ENCODE peak calls at places on chromosome X, in nine cellular contexts. Y, N, Q, V, F, I, G, M and E are unnamed samples.
A peak's percentile ranks its signal among the peaks of the same experiment; 100 is the strongest.

GRCh38 chrX:57070185-57070984 is 51.0 kb downstream of the SPIN2B start:
- DNase-seq in Y (no peak), N (no peak), Q (no peak), V (no peak), F (peak; percentile 75), I (no peak), G (no peak), M (no peak), E (no peak)

GRCh38 chrX:54452920-54453319 is 12.7 kb downstream of the TSR2 start:
- DNase-seq in Y (peak; percentile 25), N (no peak), Q (no peak), V (no peak), F (no peak), I (no peak), G (peak; percentile 9), M (no peak), E (no peak)

GRCh38 chrX:68112321-68112720 is 321.0 kb downstream of the OPHN1 start:
- DNase-seq in Y (peak; percentile 45), N (no peak), Q (no peak), V (no peak), F (no peak), I (peak; percentile 59), G (no peak), M (no peak), E (no peak)

GRCh38 chrX:139113682-139114081 is 402.2 kb upstream of the FGF13 start:
- DNase-seq in Y (peak; percentile 75), N (no peak), Q (no peak), V (no peak), F (no peak), I (peak; percentile 1), G (no peak), M (no peak), E (no peak)

GRCh38 chrX:119753639-119754257 is 4.6 kb upstream of the SOWAHD start:
- DNase-seq in Y (peak; percentile 75), N (peak; percentile 54), Q (no peak), V (no peak), F (no peak), I (peak; percentile 17), G (peak; percentile 36), M (no peak), E (no peak)

GRCh38 chrX:9482408-9482807 is 17.6 kb downstream of the TBL1X start:
- DNase-seq in Y (no peak), N (no peak), Q (no peak), V (no peak), F (no peak), I (no peak), G (no peak), M (no peak), E (no peak)

GRCh38 chrX:68658530-68658929 is 11.1 kb downstream of the STARD8 start:
- DNase-seq in Y (no peak), N (no peak), Q (no peak), V (no peak), F (no peak), I (no peak), G (no peak), M (no peak), E (no peak)

GRCh38 chrX:56751071-56751470 is 22.0 kb downstream of the NBDY start:
- DNase-seq in Y (peak; percentile 12), N (no peak), Q (no peak), V (no peak), F (no peak), I (no peak), G (peak; percentile 29), M (no peak), E (no peak)

GRCh38 chrX:46258356-46258755 is 286.9 kb downstream of the ZNF674 start:
- DNase-seq in Y (peak; percentile 72), N (no peak), Q (no peak), V (no peak), F (no peak), I (no peak), G (no peak), M (no peak), E (no peak)

GRCh38 chrX:107470971-107471370 is 21.5 kb downstream of the FRMPD3 start:
- DNase-seq in Y (no peak), N (no peak), Q (no peak), V (no peak), F (no peak), I (no peak), G (no peak), M (no peak), E (no peak)

GRCh38 chrX:41384041-41384705 is 50.2 kb downstream of the DDX3X start:
- DNase-seq in Y (peak; percentile 89), N (peak; percentile 81), Q (peak; percentile 34), V (peak; percentile 80), F (peak; percentile 89), I (peak; percentile 26), G (peak; percentile 71), M (peak; percentile 31), E (no peak)

GRCh38 chrX:101429934-101430333 is 21.9 kb downstream of the HNRNPH2 start:
- DNase-seq in Y (peak; percentile 69), N (no peak), Q (no peak), V (no peak), F (no peak), I (no peak), G (peak; percentile 34), M (no peak), E (no peak)

GRCh38 chrX:14013074-14013473 is 16.6 kb downstream of the GEMIN8 start:
- DNase-seq in Y (no peak), N (no peak), Q (no peak), V (no peak), F (no peak), I (peak; percentile 3), G (peak; percentile 34), M (no peak), E (no peak)

GRCh38 chrX:108399427-108400165 is 38.6 kb downstream of the COL4A6 start:
- DNase-seq in Y (peak; percentile 78), N (no peak), Q (no peak), V (no peak), F (no peak), I (no peak), G (peak; percentile 4), M (no peak), E (peak; percentile 0)

GRCh38 chrX:55710701-55711100 is 6.8 kb upstream of the RRAGB start:
- DNase-seq in Y (peak; percentile 94), N (no peak), Q (no peak), V (no peak), F (no peak), I (no peak), G (peak; percentile 66), M (no peak), E (peak; percentile 47)

GRCh38 chrX:53481093-53481492 is 46.9 kb upstream of the HSD17B10 start:
- DNase-seq in Y (no peak), N (peak; percentile 15), Q (no peak), V (peak; percentile 26), F (no peak), I (no peak), G (no peak), M (no peak), E (no peak)

GRCh38 chrX:56498756-56499155 is 64.7 kb upstream of the UBQLN2 start:
- DNase-seq in Y (no peak), N (no peak), Q (no peak), V (no peak), F (no peak), I (no peak), G (no peak), M (no peak), E (no peak)

GRCh38 chrX:53798281-53798680 is 111.8 kb upstream of the HUWE1 start:
- DNase-seq in Y (no peak), N (no peak), Q (no peak), V (no peak), F (no peak), I (no peak), G (no peak), M (no peak), E (no peak)

GRCh38 chrX:51336584-51336983 is 4.0 kb downstream of the NUDT10 start:
- DNase-seq in Y (peak; percentile 24), N (peak; percentile 22), Q (no peak), V (no peak), F (no peak), I (peak; percentile 37), G (peak; percentile 40), M (no peak), E (no peak)

GRCh38 chrX:41703574-41704029 is 14.8 kb downstream of the GPR34 start:
- DNase-seq in Y (no peak), N (no peak), Q (no peak), V (no peak), F (no peak), I (no peak), G (no peak), M (no peak), E (no peak)

GRCh38 chrX:41265615-41266014 is 68.3 kb upstream of the DDX3X start:
- DNase-seq in Y (peak; percentile 87), N (peak; percentile 82), Q (no peak), V (no peak), F (no peak), I (peak; percentile 25), G (peak; percentile 80), M (no peak), E (no peak)

GRCh38 chrX:80817002-80817401 is 7.3 kb upstream of the BRWD3 start:
- DNase-seq in Y (peak; percentile 34), N (no peak), Q (no peak), V (no peak), F (no peak), I (no peak), G (peak; percentile 0), M (no peak), E (no peak)

GRCh38 chrX:42604302-42604701 is 173.7 kb downstream of the PPP1R2C start:
- DNase-seq in Y (no peak), N (no peak), Q (no peak), V (no peak), F (no peak), I (no peak), G (no peak), M (no peak), E (no peak)